ENCODE peak calls at places on chromosomes 11 and 22, in five cellular contexts. One of them, this sample, is unnamed.

GRCh38 chr11:28701760-28702449 is 593.7 kb downstream of the METTL15 start:
- DNase-seq in fibroblast of lung: peak; percentile 11
- DNase-seq in CD8-positive, alpha-beta memory T cell: no peak
- DNase-seq in right cardiac atrium: no peak
- DNase-seq in cardiac muscle cell: no peak
- DNase-seq in this sample: no peak

GRCh38 chr22:38148252-38148651 is 33.4 kb downstream of the PLA2G6 start:
- DNase-seq in cardiac muscle cell: peak; percentile 62
- DNase-seq in fibroblast of lung: peak; percentile 85
- DNase-seq in CD8-positive, alpha-beta memory T cell: no peak
- DNase-seq in right cardiac atrium: peak; percentile 13
- DNase-seq in this sample: no peak

GRCh38 chr22:36384766-36385400 is 2.9 kb downstream of the MYH9 start:
- DNase-seq in right cardiac atrium: no peak
- DNase-seq in fibroblast of lung: peak; percentile 50
- DNase-seq in CD8-positive, alpha-beta memory T cell: peak; percentile 41
- DNase-seq in cardiac muscle cell: peak; percentile 50
- DNase-seq in this sample: peak; percentile 45

GRCh38 chr11:3959015-3959917 is 103.8 kb downstream of the STIM1 start:
- DNase-seq in fibroblast of lung: peak; percentile 81
- DNase-seq in CD8-positive, alpha-beta memory T cell: no peak
- DNase-seq in cardiac muscle cell: peak; percentile 41
- DNase-seq in right cardiac atrium: no peak
- DNase-seq in this sample: no peak

GRCh38 chr11:128288368-128288767 is 299.0 kb downstream of the ETS1 start:
- DNase-seq in fibroblast of lung: no peak
- DNase-seq in right cardiac atrium: no peak
- DNase-seq in CD8-positive, alpha-beta memory T cell: no peak
- DNase-seq in cardiac muscle cell: no peak
- DNase-seq in this sample: no peak

GRCh38 chr11:57224537-57224936 is 12.5 kb downstream of the APLNR start:
- DNase-seq in fibroblast of lung: peak; percentile 61
- DNase-seq in CD8-positive, alpha-beta memory T cell: no peak
- DNase-seq in cardiac muscle cell: no peak
- DNase-seq in right cardiac atrium: no peak
- DNase-seq in this sample: no peak

GRCh38 chr11:76030973-76031590 is 175.2 kb downstream of the WNT11 start:
- DNase-seq in CD8-positive, alpha-beta memory T cell: no peak
- DNase-seq in right cardiac atrium: no peak
- DNase-seq in cardiac muscle cell: peak; percentile 44
- DNase-seq in fibroblast of lung: peak; percentile 29
- DNase-seq in this sample: peak; percentile 26

GRCh38 chr11:10809373-10810199 is 860 bp upstream of the EIF4G2 start:
- DNase-seq in right cardiac atrium: no peak
- DNase-seq in fibroblast of lung: peak; percentile 85
- DNase-seq in CD8-positive, alpha-beta memory T cell: peak; percentile 23
- DNase-seq in cardiac muscle cell: peak; percentile 85
- DNase-seq in this sample: peak; percentile 42

GRCh38 chr11:128831781-128832497 is 35.2 kb downstream of the KCNJ1 start:
- DNase-seq in cardiac muscle cell: no peak
- DNase-seq in fibroblast of lung: no peak
- DNase-seq in CD8-positive, alpha-beta memory T cell: no peak
- DNase-seq in right cardiac atrium: no peak
- DNase-seq in this sample: no peak

GRCh38 chr11:129905402-129905801 is 10.0 kb upstream of the NFRKB start:
- DNase-seq in CD8-positive, alpha-beta memory T cell: no peak
- DNase-seq in cardiac muscle cell: no peak
- DNase-seq in fibroblast of lung: no peak
- DNase-seq in right cardiac atrium: no peak
- DNase-seq in this sample: no peak

GRCh38 chr22:39474351-39474991 is 17.7 kb downstream of the MGAT3 start:
- DNase-seq in fibroblast of lung: no peak
- DNase-seq in right cardiac atrium: no peak
- DNase-seq in cardiac muscle cell: no peak
- DNase-seq in CD8-positive, alpha-beta memory T cell: no peak
- DNase-seq in this sample: no peak

GRCh38 chr22:44697423-44698179 is 4.4 kb upstream of the PRR5 start:
- DNase-seq in CD8-positive, alpha-beta memory T cell: peak; percentile 85
- DNase-seq in right cardiac atrium: peak; percentile 95
- DNase-seq in fibroblast of lung: peak; percentile 54
- DNase-seq in cardiac muscle cell: peak; percentile 78
- DNase-seq in this sample: peak; percentile 73

GRCh38 chr11:110679323-110679980 is 32.8 kb downstream of the ARHGAP20 start:
- DNase-seq in CD8-positive, alpha-beta memory T cell: no peak
- DNase-seq in right cardiac atrium: no peak
- DNase-seq in fibroblast of lung: peak; percentile 43
- DNase-seq in cardiac muscle cell: peak; percentile 4
- DNase-seq in this sample: no peak

GRCh38 chr11:111976614-111977140 is 39.5 kb downstream of the DIXDC1 start:
- DNase-seq in fibroblast of lung: peak; percentile 24
- DNase-seq in right cardiac atrium: peak; percentile 68
- DNase-seq in cardiac muscle cell: peak; percentile 4
- DNase-seq in CD8-positive, alpha-beta memory T cell: no peak
- DNase-seq in this sample: no peak

GRCh38 chr11:112922606-112923005 is 38.6 kb upstream of the NCAM1 start:
- DNase-seq in fibroblast of lung: no peak
- DNase-seq in CD8-positive, alpha-beta memory T cell: no peak
- DNase-seq in cardiac muscle cell: no peak
- DNase-seq in right cardiac atrium: no peak
- DNase-seq in this sample: no peak

GRCh38 chr11:25628030-25628429 is 703.9 kb upstream of the ANO3 start:
- DNase-seq in right cardiac atrium: no peak
- DNase-seq in fibroblast of lung: no peak
- DNase-seq in cardiac muscle cell: no peak
- DNase-seq in CD8-positive, alpha-beta memory T cell: no peak
- DNase-seq in this sample: no peak

GRCh38 chr22:31247726-31248125 is 35.6 kb downstream of the LIMK2 start:
- DNase-seq in fibroblast of lung: no peak
- DNase-seq in right cardiac atrium: no peak
- DNase-seq in cardiac muscle cell: no peak
- DNase-seq in CD8-positive, alpha-beta memory T cell: no peak
- DNase-seq in this sample: peak; percentile 15

GRCh38 chr11:63599211-63600122 is 14.8 kb downstream of the PLAAT3 start:
- DNase-seq in right cardiac atrium: no peak
- DNase-seq in cardiac muscle cell: peak; percentile 59
- DNase-seq in CD8-positive, alpha-beta memory T cell: no peak
- DNase-seq in fibroblast of lung: peak; percentile 69
- DNase-seq in this sample: no peak

DNA sequence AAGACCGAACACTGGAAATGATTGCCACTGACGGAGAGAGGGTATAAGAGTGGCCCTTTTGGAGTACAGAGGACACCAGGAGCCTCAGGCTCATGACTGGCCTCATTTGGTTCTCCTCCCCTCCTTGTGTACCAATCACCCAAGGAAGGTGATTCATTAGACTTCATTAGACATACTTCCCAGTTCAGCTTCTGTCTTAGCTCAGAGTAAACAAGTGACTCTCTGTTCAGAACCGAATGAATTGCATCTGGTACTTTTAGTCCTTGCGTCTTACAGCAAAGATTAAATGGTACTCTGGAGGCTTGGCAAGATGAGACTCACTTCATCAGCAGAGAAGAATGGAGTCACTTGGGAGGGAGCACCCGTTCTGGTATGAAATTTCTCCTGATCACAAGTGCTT is 75.2 kb downstream of the ZNRF3 start:
- DNase-seq in right cardiac atrium: no peak
- DNase-seq in cardiac muscle cell: peak; percentile 5
- DNase-seq in CD8-positive, alpha-beta memory T cell: no peak
- DNase-seq in fibroblast of lung: peak; percentile 51
- DNase-seq in this sample: no peak
- H3K27ac ChIP-seq in right cardiac atrium: peak overlapping the region; percentile 74
- H3K27ac ChIP-seq in cardiac muscle cell: no peak overlapping the region
- H3K27ac ChIP-seq in CD8-positive, alpha-beta memory T cell: no peak overlapping the region
- H3K27ac ChIP-seq in fibroblast of lung: no peak overlapping the region
- H3K27ac ChIP-seq in this sample: no peak overlapping the region

DNA sequence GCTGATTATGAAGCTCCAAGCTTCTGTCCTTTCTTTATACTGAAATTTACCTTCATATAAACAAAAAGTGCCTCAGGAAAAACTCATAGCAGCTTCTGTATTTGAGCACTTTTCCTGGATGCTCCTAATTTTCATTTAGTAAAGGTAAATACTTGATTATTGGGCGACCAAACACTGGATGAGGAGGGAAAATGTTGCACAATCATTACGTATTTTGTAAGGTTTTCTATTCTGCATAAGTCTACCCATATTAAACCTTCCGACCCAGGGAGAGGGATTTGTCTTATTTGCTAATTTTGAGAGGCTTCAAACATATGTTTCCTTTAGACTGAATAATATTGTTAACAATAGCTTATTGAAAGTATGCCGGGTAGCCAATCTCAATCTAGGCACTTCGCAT is 4.3 kb upstream of the SLC6A5 start:
- DNase-seq in CD8-positive, alpha-beta memory T cell: no peak
- DNase-seq in right cardiac atrium: no peak
- DNase-seq in fibroblast of lung: no peak
- DNase-seq in cardiac muscle cell: no peak
- DNase-seq in this sample: no peak
- H3K27me3 ChIP-seq in CD8-positive, alpha-beta memory T cell: peaks cover 33% of the 10 kb centered on the region
- H3K27me3 ChIP-seq in right cardiac atrium: no peaks in the 10 kb centered on the region
- H3K27me3 ChIP-seq in fibroblast of lung: peaks cover 34% of the 10 kb centered on the region
- H3K27me3 ChIP-seq in cardiac muscle cell: peaks cover 78% of the 10 kb centered on the region
- H3K27me3 ChIP-seq in this sample: peaks cover 6% of the 10 kb centered on the region

DNA sequence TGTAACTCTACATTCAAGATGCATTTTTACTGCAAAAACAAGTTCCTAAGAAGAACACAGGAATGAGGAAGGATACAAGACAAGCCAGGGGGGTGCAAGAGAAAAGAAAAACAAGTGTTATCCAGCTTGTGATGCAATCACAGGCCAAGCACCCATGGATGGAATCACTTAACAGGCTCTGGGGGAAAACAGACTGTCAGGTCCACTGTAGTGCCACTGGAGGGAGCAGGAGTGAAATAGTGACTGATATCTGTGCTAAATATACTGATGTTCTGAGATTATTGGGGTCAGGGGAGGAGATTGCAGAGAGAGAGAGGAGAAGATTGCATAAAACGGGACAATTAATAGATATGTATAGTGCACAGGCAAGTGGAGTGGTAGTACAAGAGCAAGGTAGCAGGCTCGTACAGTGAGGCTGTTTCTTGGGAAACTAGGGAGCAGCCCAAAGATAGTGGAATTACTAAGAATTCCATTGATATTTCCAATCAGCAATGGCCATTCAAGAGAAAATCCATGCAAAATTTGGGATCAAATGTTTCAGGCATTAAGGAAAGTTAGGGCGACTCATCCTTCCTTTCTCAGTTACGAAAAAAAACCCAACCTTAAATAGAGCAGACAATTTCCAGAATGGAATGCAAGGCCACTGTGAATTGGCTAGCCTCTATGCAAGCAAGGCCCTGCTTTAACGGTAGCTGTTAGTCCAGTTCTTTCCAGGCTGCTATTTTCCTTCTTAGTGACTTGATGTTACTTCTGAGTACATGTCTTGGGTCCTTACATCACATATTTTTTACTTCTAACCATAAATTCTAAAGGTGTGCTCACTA is 52.2 kb upstream of the CEP126 start:
- DNase-seq in right cardiac atrium: peak; percentile 26
- DNase-seq in fibroblast of lung: peak; percentile 75
- DNase-seq in cardiac muscle cell: peak; percentile 83
- DNase-seq in CD8-positive, alpha-beta memory T cell: no peak
- DNase-seq in this sample: peak; percentile 1
- H3K27ac ChIP-seq in right cardiac atrium: no peak overlapping the region
- H3K27ac ChIP-seq in fibroblast of lung: peak overlapping the region; percentile 56
- H3K27ac ChIP-seq in cardiac muscle cell: no peak overlapping the region
- H3K27ac ChIP-seq in CD8-positive, alpha-beta memory T cell: no peak overlapping the region
- H3K27ac ChIP-seq in this sample: no peak overlapping the region

GRCh38 chr22:22465094-22465602 is 43.4 kb downstream of the ZNF280B start:
- DNase-seq in right cardiac atrium: no peak
- DNase-seq in cardiac muscle cell: no peak
- DNase-seq in fibroblast of lung: no peak
- DNase-seq in CD8-positive, alpha-beta memory T cell: no peak
- DNase-seq in this sample: no peak

GRCh38 chr22:22469527-22469926 is 39.0 kb downstream of the ZNF280B start:
- DNase-seq in CD8-positive, alpha-beta memory T cell: no peak
- DNase-seq in right cardiac atrium: no peak
- DNase-seq in fibroblast of lung: no peak
- DNase-seq in cardiac muscle cell: no peak
- DNase-seq in this sample: no peak

GRCh38 chr22:22464541-22465054 is 43.9 kb downstream of the ZNF280B start:
- DNase-seq in cardiac muscle cell: no peak
- DNase-seq in right cardiac atrium: no peak
- DNase-seq in CD8-positive, alpha-beta memory T cell: no peak
- DNase-seq in fibroblast of lung: no peak
- DNase-seq in this sample: no peak

GRCh38 chr22:22465782-22466181 is 42.8 kb downstream of the ZNF280B start:
- DNase-seq in cardiac muscle cell: peak; percentile 6
- DNase-seq in fibroblast of lung: no peak
- DNase-seq in CD8-positive, alpha-beta memory T cell: no peak
- DNase-seq in right cardiac atrium: no peak
- DNase-seq in this sample: no peak

DNA sequence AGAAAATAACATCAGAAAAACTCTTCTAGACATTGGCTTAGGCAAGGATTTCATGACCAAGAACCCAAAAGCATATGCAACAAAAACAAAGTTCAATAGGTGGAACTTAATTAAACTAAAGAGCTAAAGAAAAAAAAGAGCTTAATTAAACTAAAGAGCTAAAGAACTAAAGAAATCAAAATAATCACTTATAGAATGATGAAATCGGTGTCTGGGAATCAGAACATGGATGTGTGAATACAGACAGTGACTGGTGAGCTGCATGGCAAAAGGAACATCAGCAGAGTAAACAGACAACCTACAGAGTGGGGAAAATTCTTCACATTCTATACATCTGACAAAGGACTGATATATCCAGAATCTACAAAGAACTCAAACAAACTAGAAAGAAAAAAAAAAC is 41.4 kb downstream of the ZNF280B start:
- DNase-seq in right cardiac atrium: no peak
- DNase-seq in fibroblast of lung: no peak
- DNase-seq in cardiac muscle cell: no peak
- DNase-seq in CD8-positive, alpha-beta memory T cell: no peak
- DNase-seq in this sample: no peak
- H3K27me3 ChIP-seq in right cardiac atrium: no peaks in the 10 kb centered on the region
- H3K27me3 ChIP-seq in fibroblast of lung: no peaks in the 10 kb centered on the region
- H3K27me3 ChIP-seq in cardiac muscle cell: no peaks in the 10 kb centered on the region
- H3K27me3 ChIP-seq in CD8-positive, alpha-beta memory T cell: peaks cover 7% of the 10 kb centered on the region
- H3K27me3 ChIP-seq in this sample: no peaks in the 10 kb centered on the region

GRCh38 chr11:65607614-65608426 is 6.2 kb downstream of the MAP3K11 start:
- DNase-seq in right cardiac atrium: no peak
- DNase-seq in CD8-positive, alpha-beta memory T cell: no peak
- DNase-seq in cardiac muscle cell: no peak
- DNase-seq in fibroblast of lung: no peak
- DNase-seq in this sample: no peak

GRCh38 chr11:65611028-65611757 is 2.8 kb downstream of the MAP3K11 start:
- DNase-seq in cardiac muscle cell: peak; percentile 54
- DNase-seq in CD8-positive, alpha-beta memory T cell: no peak
- DNase-seq in right cardiac atrium: peak; percentile 86
- DNase-seq in fibroblast of lung: no peak
- DNase-seq in this sample: no peak

GRCh38 chr11:65606876-65607613 is 7.0 kb downstream of the MAP3K11 start:
- DNase-seq in fibroblast of lung: peak; percentile 97
- DNase-seq in right cardiac atrium: peak; percentile 98
- DNase-seq in cardiac muscle cell: peak; percentile 99
- DNase-seq in CD8-positive, alpha-beta memory T cell: no peak
- DNase-seq in this sample: peak; percentile 87

GRCh38 chr11:65609711-65610110 is 4.3 kb downstream of the MAP3K11 start:
- DNase-seq in right cardiac atrium: no peak
- DNase-seq in cardiac muscle cell: no peak
- DNase-seq in fibroblast of lung: no peak
- DNase-seq in CD8-positive, alpha-beta memory T cell: no peak
- DNase-seq in this sample: no peak

GRCh38 chr11:65609236-65609635 is 4.8 kb downstream of the MAP3K11 start:
- DNase-seq in CD8-positive, alpha-beta memory T cell: no peak
- DNase-seq in fibroblast of lung: peak; percentile 17
- DNase-seq in right cardiac atrium: no peak
- DNase-seq in cardiac muscle cell: peak; percentile 26
- DNase-seq in this sample: no peak
- H3K27ac ChIP-seq in CD8-positive, alpha-beta memory T cell: no peak overlapping the region
- H3K27ac ChIP-seq in fibroblast of lung: no peak overlapping the region
- H3K27ac ChIP-seq in right cardiac atrium: no peak overlapping the region
- H3K27ac ChIP-seq in cardiac muscle cell: no peak overlapping the region
- H3K27ac ChIP-seq in this sample: no peak overlapping the region

This sample was measured in SJCRH30.